ENCODE peak calls at places on chromosome 17, in seven cellular contexts. One of them, this sample, is unnamed.

GRCh38 chr17:33981713-33982601 is 273.1 kb upstream of the CCL2 start:
- DNase-seq in stimulated activated CD4-positive, alpha-beta T cell treated with anti-CD3 and anti-CD28 coated beads, Interleukin-1b, Interleukin-23, amount 100 ng/mL, for 48 hours: no peak
- DNase-seq in kidney epithelial cell: no peak
- DNase-seq in right cardiac atrium: no peak
- DNase-seq in CD4-positive, CD25-positive, alpha-beta regulatory T cell: no peak
- DNase-seq in immature natural killer cell: no peak
- DNase-seq in fibroblast of mammary gland: no peak
- DNase-seq in this sample: no peak

GRCh38 chr17:66713533-66714042 is 121.3 kb upstream of the CACNG5 start:
- DNase-seq in stimulated activated CD4-positive, alpha-beta T cell treated with anti-CD3 and anti-CD28 coated beads, Interleukin-1b, Interleukin-23, amount 100 ng/mL, for 48 hours: no peak
- DNase-seq in kidney epithelial cell: peak; percentile 52
- DNase-seq in right cardiac atrium: no peak
- DNase-seq in CD4-positive, CD25-positive, alpha-beta regulatory T cell: peak; percentile 16
- DNase-seq in immature natural killer cell: peak; percentile 64
- DNase-seq in fibroblast of mammary gland: no peak
- DNase-seq in this sample: no peak

GRCh38 chr17:34220776-34221390 is 34.2 kb upstream of the CCL2 start:
- DNase-seq in stimulated activated CD4-positive, alpha-beta T cell treated with anti-CD3 and anti-CD28 coated beads, Interleukin-1b, Interleukin-23, amount 100 ng/mL, for 48 hours: no peak
- DNase-seq in kidney epithelial cell: no peak
- DNase-seq in right cardiac atrium: no peak
- DNase-seq in CD4-positive, CD25-positive, alpha-beta regulatory T cell: no peak
- DNase-seq in immature natural killer cell: no peak
- DNase-seq in fibroblast of mammary gland: no peak
- DNase-seq in this sample: no peak

GRCh38 chr17:77042688-77043330 is 98.0 kb upstream of the SEC14L1 start:
- DNase-seq in stimulated activated CD4-positive, alpha-beta T cell treated with anti-CD3 and anti-CD28 coated beads, Interleukin-1b, Interleukin-23, amount 100 ng/mL, for 48 hours: no peak
- DNase-seq in kidney epithelial cell: no peak
- DNase-seq in right cardiac atrium: no peak
- DNase-seq in CD4-positive, CD25-positive, alpha-beta regulatory T cell: no peak
- DNase-seq in immature natural killer cell: no peak
- DNase-seq in fibroblast of mammary gland: no peak
- DNase-seq in this sample: no peak

GRCh38 chr17:13792314-13792713 is 190.6 kb upstream of the HS3ST3A1 start:
- DNase-seq in stimulated activated CD4-positive, alpha-beta T cell treated with anti-CD3 and anti-CD28 coated beads, Interleukin-1b, Interleukin-23, amount 100 ng/mL, for 48 hours: no peak
- DNase-seq in kidney epithelial cell: no peak
- DNase-seq in right cardiac atrium: no peak
- DNase-seq in CD4-positive, CD25-positive, alpha-beta regulatory T cell: no peak
- DNase-seq in immature natural killer cell: no peak
- DNase-seq in fibroblast of mammary gland: peak; percentile 38
- DNase-seq in this sample: no peak

GRCh38 chr17:44911133-44912001 is 3.9 kb downstream of the GFAP start:
- DNase-seq in stimulated activated CD4-positive, alpha-beta T cell treated with anti-CD3 and anti-CD28 coated beads, Interleukin-1b, Interleukin-23, amount 100 ng/mL, for 48 hours: peak; percentile 44
- DNase-seq in kidney epithelial cell: no peak
- DNase-seq in right cardiac atrium: peak; percentile 79
- DNase-seq in CD4-positive, CD25-positive, alpha-beta regulatory T cell: peak; percentile 61
- DNase-seq in immature natural killer cell: peak; percentile 50
- DNase-seq in fibroblast of mammary gland: peak; percentile 49
- DNase-seq in this sample: no peak

GRCh38 chr17:82647593-82648164 is 565 bp downstream of the WDR45B start:
- DNase-seq in stimulated activated CD4-positive, alpha-beta T cell treated with anti-CD3 and anti-CD28 coated beads, Interleukin-1b, Interleukin-23, amount 100 ng/mL, for 48 hours: peak; percentile 38
- DNase-seq in kidney epithelial cell: no peak
- DNase-seq in right cardiac atrium: peak; percentile 79
- DNase-seq in CD4-positive, CD25-positive, alpha-beta regulatory T cell: peak; percentile 35
- DNase-seq in immature natural killer cell: peak; percentile 35
- DNase-seq in fibroblast of mammary gland: no peak
- DNase-seq in this sample: peak; percentile 63

GRCh38 chr17:59007995-59008394 is 98.7 kb downstream of the TRIM37 start:
- DNase-seq in stimulated activated CD4-positive, alpha-beta T cell treated with anti-CD3 and anti-CD28 coated beads, Interleukin-1b, Interleukin-23, amount 100 ng/mL, for 48 hours: no peak
- DNase-seq in kidney epithelial cell: no peak
- DNase-seq in right cardiac atrium: no peak
- DNase-seq in CD4-positive, CD25-positive, alpha-beta regulatory T cell: no peak
- DNase-seq in immature natural killer cell: no peak
- DNase-seq in fibroblast of mammary gland: no peak
- DNase-seq in this sample: no peak

GRCh38 chr17:81294512-81295030 is 536 bp downstream of the SLC38A10 start:
- DNase-seq in stimulated activated CD4-positive, alpha-beta T cell treated with anti-CD3 and anti-CD28 coated beads, Interleukin-1b, Interleukin-23, amount 100 ng/mL, for 48 hours: no peak
- DNase-seq in kidney epithelial cell: no peak
- DNase-seq in right cardiac atrium: peak; percentile 80
- DNase-seq in CD4-positive, CD25-positive, alpha-beta regulatory T cell: peak; percentile 26
- DNase-seq in immature natural killer cell: no peak
- DNase-seq in fibroblast of mammary gland: peak; percentile 11
- DNase-seq in this sample: no peak

GRCh38 chr17:41624208-41625101 is at the start of gene KRT17:
- DNase-seq in stimulated activated CD4-positive, alpha-beta T cell treated with anti-CD3 and anti-CD28 coated beads, Interleukin-1b, Interleukin-23, amount 100 ng/mL, for 48 hours: no peak
- DNase-seq in kidney epithelial cell: no peak
- DNase-seq in right cardiac atrium: no peak
- DNase-seq in CD4-positive, CD25-positive, alpha-beta regulatory T cell: no peak
- DNase-seq in immature natural killer cell: no peak
- DNase-seq in fibroblast of mammary gland: no peak
- DNase-seq in this sample: no peak

GRCh38 chr17:45050680-45051059 is 762 bp downstream of the DCAKD start:
- DNase-seq in stimulated activated CD4-positive, alpha-beta T cell treated with anti-CD3 and anti-CD28 coated beads, Interleukin-1b, Interleukin-23, amount 100 ng/mL, for 48 hours: peak; percentile 35
- DNase-seq in kidney epithelial cell: no peak
- DNase-seq in right cardiac atrium: no peak
- DNase-seq in CD4-positive, CD25-positive, alpha-beta regulatory T cell: peak; percentile 59
- DNase-seq in immature natural killer cell: peak; percentile 26
- DNase-seq in fibroblast of mammary gland: peak; percentile 30
- DNase-seq in this sample: no peak

GRCh38 chr17:1029912-1030656 is 33.2 kb downstream of the TIMM22 start:
- DNase-seq in stimulated activated CD4-positive, alpha-beta T cell treated with anti-CD3 and anti-CD28 coated beads, Interleukin-1b, Interleukin-23, amount 100 ng/mL, for 48 hours: no peak
- DNase-seq in kidney epithelial cell: no peak
- DNase-seq in right cardiac atrium: no peak
- DNase-seq in CD4-positive, CD25-positive, alpha-beta regulatory T cell: no peak
- DNase-seq in immature natural killer cell: no peak
- DNase-seq in fibroblast of mammary gland: no peak
- DNase-seq in this sample: no peak

GRCh38 chr17:44002141-44002848 is 2.1 kb upstream of the NAGS start:
- DNase-seq in stimulated activated CD4-positive, alpha-beta T cell treated with anti-CD3 and anti-CD28 coated beads, Interleukin-1b, Interleukin-23, amount 100 ng/mL, for 48 hours: no peak
- DNase-seq in kidney epithelial cell: peak; percentile 29
- DNase-seq in right cardiac atrium: no peak
- DNase-seq in CD4-positive, CD25-positive, alpha-beta regulatory T cell: no peak
- DNase-seq in immature natural killer cell: no peak
- DNase-seq in fibroblast of mammary gland: peak; percentile 95
- DNase-seq in this sample: no peak

GRCh38 chr17:82170412-82170961 is 42.2 kb downstream of the CCDC57 start:
- DNase-seq in stimulated activated CD4-positive, alpha-beta T cell treated with anti-CD3 and anti-CD28 coated beads, Interleukin-1b, Interleukin-23, amount 100 ng/mL, for 48 hours: no peak
- DNase-seq in kidney epithelial cell: no peak
- DNase-seq in right cardiac atrium: no peak
- DNase-seq in CD4-positive, CD25-positive, alpha-beta regulatory T cell: no peak
- DNase-seq in immature natural killer cell: no peak
- DNase-seq in fibroblast of mammary gland: no peak
- DNase-seq in this sample: no peak

GRCh38 chr17:47208744-47209488 is at the start of gene MYL4:
- DNase-seq in stimulated activated CD4-positive, alpha-beta T cell treated with anti-CD3 and anti-CD28 coated beads, Interleukin-1b, Interleukin-23, amount 100 ng/mL, for 48 hours: no peak
- DNase-seq in kidney epithelial cell: no peak
- DNase-seq in right cardiac atrium: peak; percentile 75
- DNase-seq in CD4-positive, CD25-positive, alpha-beta regulatory T cell: no peak
- DNase-seq in immature natural killer cell: no peak
- DNase-seq in fibroblast of mammary gland: no peak
- DNase-seq in this sample: no peak

GRCh38 chr17:14198013-14198412 is 38.6 kb downstream of the CDRT15 start:
- DNase-seq in stimulated activated CD4-positive, alpha-beta T cell treated with anti-CD3 and anti-CD28 coated beads, Interleukin-1b, Interleukin-23, amount 100 ng/mL, for 48 hours: no peak
- DNase-seq in kidney epithelial cell: no peak
- DNase-seq in right cardiac atrium: peak; percentile 53
- DNase-seq in CD4-positive, CD25-positive, alpha-beta regulatory T cell: no peak
- DNase-seq in immature natural killer cell: no peak
- DNase-seq in fibroblast of mammary gland: no peak
- DNase-seq in this sample: no peak

GRCh38 chr17:19753049-19753444 is 4.9 kb upstream of the ALDH3A1 start:
- DNase-seq in stimulated activated CD4-positive, alpha-beta T cell treated with anti-CD3 and anti-CD28 coated beads, Interleukin-1b, Interleukin-23, amount 100 ng/mL, for 48 hours: no peak
- DNase-seq in kidney epithelial cell: peak; percentile 76
- DNase-seq in right cardiac atrium: no peak
- DNase-seq in CD4-positive, CD25-positive, alpha-beta regulatory T cell: no peak
- DNase-seq in immature natural killer cell: no peak
- DNase-seq in fibroblast of mammary gland: peak; percentile 66
- DNase-seq in this sample: no peak

GRCh38 chr17:2177235-2177811 is 122.4 kb downstream of the HIC1 start:
- DNase-seq in stimulated activated CD4-positive, alpha-beta T cell treated with anti-CD3 and anti-CD28 coated beads, Interleukin-1b, Interleukin-23, amount 100 ng/mL, for 48 hours: no peak
- DNase-seq in kidney epithelial cell: no peak
- DNase-seq in right cardiac atrium: no peak
- DNase-seq in CD4-positive, CD25-positive, alpha-beta regulatory T cell: no peak
- DNase-seq in immature natural killer cell: peak; percentile 40
- DNase-seq in fibroblast of mammary gland: peak; percentile 58
- DNase-seq in this sample: no peak

GRCh38 chr17:48241131-48241591 is 133.6 kb downstream of the SNX11 start:
- DNase-seq in stimulated activated CD4-positive, alpha-beta T cell treated with anti-CD3 and anti-CD28 coated beads, Interleukin-1b, Interleukin-23, amount 100 ng/mL, for 48 hours: peak; percentile 12
- DNase-seq in kidney epithelial cell: no peak
- DNase-seq in right cardiac atrium: peak; percentile 60
- DNase-seq in CD4-positive, CD25-positive, alpha-beta regulatory T cell: peak; percentile 44
- DNase-seq in immature natural killer cell: no peak
- DNase-seq in fibroblast of mammary gland: peak; percentile 85
- DNase-seq in this sample: peak; percentile 31

GRCh38 chr17:27414271-27414670 is 42.0 kb upstream of the KSR1 start:
- DNase-seq in stimulated activated CD4-positive, alpha-beta T cell treated with anti-CD3 and anti-CD28 coated beads, Interleukin-1b, Interleukin-23, amount 100 ng/mL, for 48 hours: no peak
- DNase-seq in kidney epithelial cell: no peak
- DNase-seq in right cardiac atrium: no peak
- DNase-seq in CD4-positive, CD25-positive, alpha-beta regulatory T cell: no peak
- DNase-seq in immature natural killer cell: no peak
- DNase-seq in fibroblast of mammary gland: no peak
- DNase-seq in this sample: no peak

GRCh38 chr17:82495844-82496528 is 23.5 kb upstream of the FOXK2 start:
- DNase-seq in stimulated activated CD4-positive, alpha-beta T cell treated with anti-CD3 and anti-CD28 coated beads, Interleukin-1b, Interleukin-23, amount 100 ng/mL, for 48 hours: no peak
- DNase-seq in kidney epithelial cell: no peak
- DNase-seq in right cardiac atrium: peak; percentile 42
- DNase-seq in CD4-positive, CD25-positive, alpha-beta regulatory T cell: peak; percentile 12
- DNase-seq in immature natural killer cell: no peak
- DNase-seq in fibroblast of mammary gland: no peak
- DNase-seq in this sample: no peak

GRCh38 chr17:13293421-13293820 is 275.6 kb upstream of the ELAC2 start:
- DNase-seq in stimulated activated CD4-positive, alpha-beta T cell treated with anti-CD3 and anti-CD28 coated beads, Interleukin-1b, Interleukin-23, amount 100 ng/mL, for 48 hours: no peak
- DNase-seq in kidney epithelial cell: no peak
- DNase-seq in right cardiac atrium: no peak
- DNase-seq in CD4-positive, CD25-positive, alpha-beta regulatory T cell: no peak
- DNase-seq in immature natural killer cell: no peak
- DNase-seq in fibroblast of mammary gland: no peak
- DNase-seq in this sample: no peak

GRCh38 chr17:59105852-59106462 is 723 bp downstream of the TRIM37 start:
- DNase-seq in stimulated activated CD4-positive, alpha-beta T cell treated with anti-CD3 and anti-CD28 coated beads, Interleukin-1b, Interleukin-23, amount 100 ng/mL, for 48 hours: peak; percentile 71
- DNase-seq in kidney epithelial cell: no peak
- DNase-seq in right cardiac atrium: peak; percentile 87
- DNase-seq in CD4-positive, CD25-positive, alpha-beta regulatory T cell: peak; percentile 84
- DNase-seq in immature natural killer cell: peak; percentile 66
- DNase-seq in fibroblast of mammary gland: peak; percentile 38
- DNase-seq in this sample: peak; percentile 16

GRCh38 chr17:41835800-41836549 is at the start of gene NT5C3B:
- DNase-seq in stimulated activated CD4-positive, alpha-beta T cell treated with anti-CD3 and anti-CD28 coated beads, Interleukin-1b, Interleukin-23, amount 100 ng/mL, for 48 hours: peak; percentile 50
- DNase-seq in kidney epithelial cell: no peak
- DNase-seq in right cardiac atrium: peak; percentile 89
- DNase-seq in CD4-positive, CD25-positive, alpha-beta regulatory T cell: peak; percentile 50
- DNase-seq in immature natural killer cell: peak; percentile 39
- DNase-seq in fibroblast of mammary gland: peak; percentile 17
- DNase-seq in this sample: peak; percentile 85

GRCh38 chr17:57868007-57868774 is 18.3 kb upstream of the MRPS23 start:
- DNase-seq in stimulated activated CD4-positive, alpha-beta T cell treated with anti-CD3 and anti-CD28 coated beads, Interleukin-1b, Interleukin-23, amount 100 ng/mL, for 48 hours: no peak
- DNase-seq in kidney epithelial cell: no peak
- DNase-seq in right cardiac atrium: peak; percentile 92
- DNase-seq in CD4-positive, CD25-positive, alpha-beta regulatory T cell: peak; percentile 67
- DNase-seq in immature natural killer cell: no peak
- DNase-seq in fibroblast of mammary gland: peak; percentile 95
- DNase-seq in this sample: peak; percentile 93

GRCh38 chr17:20998571-20999043 is 44.2 kb downstream of the USP22 start:
- DNase-seq in stimulated activated CD4-positive, alpha-beta T cell treated with anti-CD3 and anti-CD28 coated beads, Interleukin-1b, Interleukin-23, amount 100 ng/mL, for 48 hours: no peak
- DNase-seq in kidney epithelial cell: no peak
- DNase-seq in right cardiac atrium: no peak
- DNase-seq in CD4-positive, CD25-positive, alpha-beta regulatory T cell: no peak
- DNase-seq in immature natural killer cell: no peak
- DNase-seq in fibroblast of mammary gland: no peak
- DNase-seq in this sample: no peak

GRCh38 chr17:74750327-74751069 is 2.1 kb downstream of the NHERF1 start:
- DNase-seq in stimulated activated CD4-positive, alpha-beta T cell treated with anti-CD3 and anti-CD28 coated beads, Interleukin-1b, Interleukin-23, amount 100 ng/mL, for 48 hours: no peak
- DNase-seq in kidney epithelial cell: no peak
- DNase-seq in right cardiac atrium: peak; percentile 27
- DNase-seq in CD4-positive, CD25-positive, alpha-beta regulatory T cell: no peak
- DNase-seq in immature natural killer cell: no peak
- DNase-seq in fibroblast of mammary gland: no peak
- DNase-seq in this sample: no peak

GRCh38 chr17:58047751-58048150 is 35.5 kb upstream of the DYNLL2 start:
- DNase-seq in stimulated activated CD4-positive, alpha-beta T cell treated with anti-CD3 and anti-CD28 coated beads, Interleukin-1b, Interleukin-23, amount 100 ng/mL, for 48 hours: no peak
- DNase-seq in kidney epithelial cell: no peak
- DNase-seq in right cardiac atrium: no peak
- DNase-seq in CD4-positive, CD25-positive, alpha-beta regulatory T cell: no peak
- DNase-seq in immature natural killer cell: no peak
- DNase-seq in fibroblast of mammary gland: peak; percentile 39
- DNase-seq in this sample: no peak

GRCh38 chr17:44307387-44308186 is 814 bp upstream of the RUNDC3A start:
- DNase-seq in stimulated activated CD4-positive, alpha-beta T cell treated with anti-CD3 and anti-CD28 coated beads, Interleukin-1b, Interleukin-23, amount 100 ng/mL, for 48 hours: no peak
- DNase-seq in kidney epithelial cell: no peak
- DNase-seq in right cardiac atrium: peak; percentile 78
- DNase-seq in CD4-positive, CD25-positive, alpha-beta regulatory T cell: no peak
- DNase-seq in immature natural killer cell: no peak
- DNase-seq in fibroblast of mammary gland: no peak
- DNase-seq in this sample: no peak

GRCh38 chr17:77286641-77287431 is 146.1 kb downstream of the SEC14L1 start:
- DNase-seq in stimulated activated CD4-positive, alpha-beta T cell treated with anti-CD3 and anti-CD28 coated beads, Interleukin-1b, Interleukin-23, amount 100 ng/mL, for 48 hours: no peak
- DNase-seq in kidney epithelial cell: no peak
- DNase-seq in right cardiac atrium: peak; percentile 80
- DNase-seq in CD4-positive, CD25-positive, alpha-beta regulatory T cell: no peak
- DNase-seq in immature natural killer cell: no peak
- DNase-seq in fibroblast of mammary gland: no peak
- DNase-seq in this sample: no peak

GRCh38 chr17:43855061-43855460 is 8.1 kb downstream of the CD300LG start:
- DNase-seq in stimulated activated CD4-positive, alpha-beta T cell treated with anti-CD3 and anti-CD28 coated beads, Interleukin-1b, Interleukin-23, amount 100 ng/mL, for 48 hours: no peak
- DNase-seq in kidney epithelial cell: no peak
- DNase-seq in right cardiac atrium: no peak
- DNase-seq in CD4-positive, CD25-positive, alpha-beta regulatory T cell: no peak
- DNase-seq in immature natural killer cell: no peak
- DNase-seq in fibroblast of mammary gland: no peak
- DNase-seq in this sample: no peak

GRCh38 chr17:38550661-38551060 is 55.1 kb downstream of the SRCIN1 start:
- DNase-seq in stimulated activated CD4-positive, alpha-beta T cell treated with anti-CD3 and anti-CD28 coated beads, Interleukin-1b, Interleukin-23, amount 100 ng/mL, for 48 hours: no peak
- DNase-seq in kidney epithelial cell: no peak
- DNase-seq in right cardiac atrium: peak; percentile 85
- DNase-seq in CD4-positive, CD25-positive, alpha-beta regulatory T cell: no peak
- DNase-seq in immature natural killer cell: no peak
- DNase-seq in fibroblast of mammary gland: peak; percentile 78
- DNase-seq in this sample: no peak

This sample was measured in GM12892.